ENCODE peak calls at places on chromosomes 4 and X, in seven cellular contexts. D is effector memory CD8-positive, alpha-beta T cell; S is body of pancreas; J is WTC11; N is GM23248; F is NCI-H345; P is left ventricle myocardium superior. X is an unnamed sample.

GRCh38 chr4:6024450-6024960 is 6.3 kb upstream of the C4orf50 start:
- DNase-seq in D (no peak), S (no peak), J (no peak), N (no peak), F (no peak), P (no peak), X (no peak)

GRCh38 chr4:23889814-23890269 is at the start of gene PPARGC1A:
- DNase-seq in D (no peak), S (peak), J (no peak), N (peak), F (peak), P (peak), X (no peak)

GRCh38 chrX:3697701-3698279 is 15.7 kb downstream of the PRKX start:
- DNase-seq in D (no peak), S (peak), J (no peak), N (peak), F (peak), P (peak), X (no peak)

GRCh38 chrX:153944140-153944799 is at the start of gene RENBP:
- DNase-seq in D (no peak), S (no peak), J (peak), N (no peak), F (peak), P (peak), X (peak)

GRCh38 chr4:86091201-86091600 is 268.7 kb downstream of the MAPK10 start:
- DNase-seq in D (no peak), S (no peak), J (no peak), N (peak), F (no peak), P (no peak), X (no peak)

GRCh38 chr4:158259955-158260575 is 49.8 kb downstream of the TMEM144 start:
- DNase-seq in D (no peak), S (no peak), J (no peak), N (peak), F (peak), P (no peak), X (no peak)

GRCh38 chrX:134807039-134807729 is 148.9 kb upstream of the PLAC1 start:
- DNase-seq in D (peak), S (peak), J (peak), N (peak), F (peak), P (peak), X (peak)

GRCh38 chr4:40323866-40324265 is 11.3 kb upstream of the CHRNA9 start:
- DNase-seq in D (no peak), S (no peak), J (no peak), N (peak), F (no peak), P (no peak), X (no peak)

GRCh38 chr4:74446896-74447295 is 2.0 kb downstream of the AREG start:
- DNase-seq in D (no peak), S (no peak), J (no peak), N (no peak), F (no peak), P (no peak), X (no peak)

GRCh38 chr4:113222431-113222979 is 173.1 kb downstream of the ANK2 start:
- DNase-seq in D (no peak), S (no peak), J (no peak), N (peak), F (no peak), P (no peak), X (no peak)

GRCh38 chr4:180500146-180500545 is 1743.1 kb upstream of the TENM3 start:
- DNase-seq in D (no peak), S (no peak), J (no peak), N (no peak), F (no peak), P (no peak), X (no peak)

GRCh38 chrX:153669174-153669890 is 4.3 kb downstream of the PNCK start:
- DNase-seq in D (peak), S (no peak), J (no peak), N (peak), F (no peak), P (no peak), X (peak)

GRCh38 chrX:85244411-85245210 is 820 bp downstream of the ZNF711 start:
- DNase-seq in D (no peak), S (peak), J (peak), N (peak), F (peak), P (no peak), X (peak)

GRCh38 chr4:34193451-34194154 is 2050.7 kb downstream of the ARAP2 start:
- DNase-seq in D (no peak), S (no peak), J (no peak), N (peak), F (no peak), P (no peak), X (no peak)

GRCh38 chr4:87053064-87053693 is 118.4 kb downstream of the AFF1 start:
- DNase-seq in D (no peak), S (no peak), J (no peak), N (no peak), F (no peak), P (no peak), X (no peak)

X was measured in activated T-cell treated with anti-CD3 and anti-CD28 coated beads, Interleukin-2, amount 50 U/mL, for 72 hours.